ENCODE peak calls at places on chromosomes 16 and 17, in six cellular contexts. A is HepG2; C is activated CD8-positive, alpha-beta memory T cell treated with anti-CD3 and anti-CD28 coated beads for 24 hours; Z is cardiac fibroblast; Q is thoracic aorta; B is Peyer's patch. Y is an unnamed sample.

GRCh38 chr17:57861000-57861736 is 11.3 kb upstream of the MRPS23 start:
- DNase-seq in A (peak), C (peak), Z (no peak), Q (peak), B (peak), Y (no peak)

GRCh38 chr17:20116683-20117309 is 107.6 kb downstream of the SPECC1 start:
- DNase-seq in A (peak), C (peak), Z (peak), Q (no peak), B (no peak), Y (no peak)

GRCh38 chr16:72371307-72372081 is 199.5 kb upstream of the PMFBP1 start:
- DNase-seq in A (no peak), C (no peak), Z (peak), Q (no peak), B (no peak), Y (no peak)

GRCh38 chr16:81429045-81429521 is 15.5 kb upstream of the CMIP start:
- DNase-seq in A (peak), C (no peak), Z (peak), Q (no peak), B (no peak), Y (no peak)

GRCh38 chr17:5812590-5812989 is 228.3 kb upstream of the NLRP1 start:
- DNase-seq in A (no peak), C (no peak), Z (no peak), Q (no peak), B (no peak), Y (no peak)

GRCh38 chr16:4496305-4496704 is 20.1 kb downstream of the HMOX2 start:
- DNase-seq in A (no peak), C (no peak), Z (no peak), Q (no peak), B (no peak), Y (no peak)

GRCh38 chr17:6491071-6491700 is 46.9 kb downstream of the PIMREG start:
- DNase-seq in A (no peak), C (no peak), Z (no peak), Q (no peak), B (peak), Y (no peak)

GRCh38 chr16:10694830-10695229 is at the start of gene TEKT5:
- DNase-seq in A (no peak), C (no peak), Z (no peak), Q (no peak), B (no peak), Y (no peak)

GRCh38 chr16:3717235-3718018 is at the start of gene TRAP1:
- DNase-seq in A (peak), C (peak), Z (peak), Q (peak), B (peak), Y (peak)

GRCh38 chr16:5633845-5634440 is 536.3 kb upstream of the EEF2KMT start:
- DNase-seq in A (peak), C (no peak), Z (peak), Q (no peak), B (no peak), Y (no peak)

GRCh38 chr16:12468552-12468951 is 335.1 kb downstream of the CPPED1 start:
- DNase-seq in A (no peak), C (no peak), Z (no peak), Q (no peak), B (no peak), Y (no peak)

GRCh38 chr16:56944954-56945839 is 13.3 kb downstream of the HERPUD1 start:
- DNase-seq in A (no peak), C (peak), Z (no peak), Q (no peak), B (no peak), Y (no peak)

GRCh38 chr17:28929769-28930168 is 21.5 kb downstream of the PHF12 start:
- DNase-seq in A (no peak), C (no peak), Z (no peak), Q (no peak), B (no peak), Y (no peak)

GRCh38 chr16:57132470-57132869 is 40.1 kb downstream of the CPNE2 start:
- DNase-seq in A (peak), C (no peak), Z (no peak), Q (no peak), B (peak), Y (no peak)

GRCh38 chr17:44536090-44536960 is 21.0 kb upstream of the FZD2 start:
- DNase-seq in A (no peak), C (no peak), Z (peak), Q (no peak), B (no peak), Y (no peak)

Y was measured in GOT3.